ENCODE peak calls at places on chromosomes 3 and 15, in nine cellular contexts. L, C, S, O, J, T, W, K and Z are unnamed samples.

GRCh38 chr3:169390310-169390731 is 273.2 kb downstream of the MECOM start:
- DNase-seq in C (no peak), J (no peak), W (no peak), S (peak), L (no peak), O (peak), T (peak), K (no peak), Z (no peak)

GRCh38 chr3:23648965-23649328 is 156.8 kb upstream of the UBE2E1 start:
- DNase-seq in C (no peak), O (no peak), J (no peak), T (peak), W (no peak), K (no peak), S (peak), L (no peak), Z (no peak)

GRCh38 chr3:12926660-12927059 is 85.3 kb upstream of the RPL32 start:
- DNase-seq in J (no peak), O (no peak), C (no peak), W (no peak), L (no peak), K (no peak), T (no peak), S (no peak), Z (no peak)

GRCh38 chr15:96582473-96582872 is 252.0 kb downstream of the NR2F2 start:
- DNase-seq in L (no peak), K (no peak), J (no peak), C (no peak), T (no peak), W (no peak), O (no peak), S (no peak), Z (no peak)

GRCh38 chr3:115469649-115470048 is 153.7 kb upstream of the GAP43 start:
- DNase-seq in S (no peak), L (no peak), O (no peak), J (no peak), W (no peak), T (no peak), C (no peak), K (no peak), Z (no peak)

GRCh38 chr3:100782906-100783305 is 73.6 kb downstream of the TFG start:
- DNase-seq in O (no peak), S (no peak), C (no peak), T (no peak), J (no peak), W (no peak), K (no peak), L (no peak), Z (no peak)

GRCh38 chr3:166187237-166187636 is 350.0 kb upstream of the BCHE start:
- DNase-seq in L (no peak), O (no peak), C (no peak), K (no peak), J (no peak), W (no peak), T (no peak), S (no peak), Z (no peak)

GRCh38 chr15:82580713-82581112 is 40.5 kb upstream of the RPS17 start:
- DNase-seq in K (no peak), T (no peak), J (no peak), C (no peak), S (no peak), O (no peak), W (no peak), L (no peak), Z (no peak)

GRCh38 chr3:53495091-53495517 is 693 bp downstream of the CACNA1D start:
- DNase-seq in L (no peak), J (no peak), S (no peak), C (no peak), W (no peak), T (peak), K (no peak), O (no peak), Z (peak)

GRCh38 chr3:149454746-149455145 is 19.8 kb upstream of the TM4SF4 start:
- DNase-seq in K (no peak), S (no peak), O (no peak), J (no peak), L (no peak), C (no peak), W (no peak), T (no peak), Z (no peak)

GRCh38 chr3:69499899-69500316 is 114.0 kb upstream of the FRMD4B start:
- DNase-seq in O (no peak), K (no peak), W (peak), C (no peak), S (peak), J (no peak), L (no peak), T (peak), Z (peak)

GRCh38 chr3:56855856-56856538 is 54.2 kb upstream of the ARHGEF3 start:
- DNase-seq in K (peak), L (peak), T (peak), J (no peak), W (no peak), S (no peak), C (no peak), O (peak), Z (peak)

GRCh38 chr3:12503126-12503952 is 19.1 kb downstream of the TSEN2 start:
- DNase-seq in T (no peak), J (no peak), K (no peak), C (no peak), O (no peak), L (no peak), W (no peak), S (no peak), Z (no peak)